ENCODE peak calls at places on chromosomes 12 and 14, in five cellular contexts. V, Q, X, G and T are unnamed samples.

GRCh38 chr12:39553476-39553875 is 66.1 kb downstream of the ABCD2 start:
- DNase-seq in V (no peak), Q (no peak), X (no peak), G (no peak), T (no peak)

GRCh38 chr12:3035171-3035570 is 42.0 kb upstream of the TSPAN9 start:
- DNase-seq in V (no peak), Q (no peak), X (no peak), G (peak; percentile 5), T (no peak)

GRCh38 chr12:104680070-104680469 is 223.3 kb downstream of the CHST11 start:
- DNase-seq in V (no peak), Q (no peak), X (peak; percentile 29), G (peak; percentile 27), T (peak; percentile 12)

GRCh38 chr14:43166163-43166562 is 1340.9 kb downstream of the FSCB start:
- DNase-seq in V (no peak), Q (no peak), X (no peak), G (no peak), T (no peak)

GRCh38 chr14:24630872-24631477 is 3.0 kb downstream of the GZMB start:
- DNase-seq in V (no peak), Q (peak; percentile 10), X (peak; percentile 96), G (peak; percentile 66), T (peak; percentile 10)

GRCh38 chr12:45208604-45209487 is 7.0 kb upstream of the ANO6 start:
- DNase-seq in V (no peak), Q (peak; percentile 54), X (no peak), G (peak; percentile 72), T (no peak)

GRCh38 chr14:66473223-66473622 is 12.9 kb upstream of the CCDC196 start:
- DNase-seq in V (no peak), Q (no peak), X (no peak), G (no peak), T (no peak)

GRCh38 chr14:54048311-54048710 is 91.7 kb upstream of the BMP4 start:
- DNase-seq in V (peak; percentile 66), Q (no peak), X (no peak), G (no peak), T (no peak)

GRCh38 chr14:32332415-32333116 is 3.5 kb downstream of the AKAP6 start:
- DNase-seq in V (no peak), Q (no peak), X (no peak), G (no peak), T (peak; percentile 24)